ENCODE peak calls at places on chromosomes 7 and 10, in eight cellular contexts. A is suprapubic skin, Y is body of pancreas, G is WERI-Rb-1, M is keratinocyte, J is IMR-90, T is mammary epithelial cell, C is colonic mucosa. X is an unnamed sample.

GRCh38 chr7:20598479-20599419 is 16.7 kb upstream of the ABCB5 start:
- DNase-seq in C (no peak), G (no peak), M (peak), T (peak), A (no peak), Y (no peak), J (peak), X (peak)

GRCh38 chr7:14850039-14850438 is 52.5 kb downstream of the DGKB start:
- DNase-seq in G (no peak), T (no peak), C (no peak), M (no peak), J (peak), Y (no peak), A (no peak), X (no peak)

GRCh38 chr10:119644994-119645393 is 6.2 kb upstream of the BAG3 start:
- DNase-seq in G (no peak), A (no peak), M (no peak), Y (no peak), T (no peak), J (no peak), C (no peak), X (no peak)

GRCh38 chr7:40483630-40484029 is 348.8 kb downstream of the SUGCT start:
- DNase-seq in A (no peak), C (no peak), Y (no peak), M (no peak), G (no peak), T (no peak), J (no peak), X (no peak)

GRCh38 chr10:120607016-120607709 is 150.1 kb downstream of the PLPP4 start:
- DNase-seq in Y (no peak), C (no peak), J (peak), M (peak), T (peak), G (no peak), A (no peak), X (peak)

GRCh38 chr10:110947061-110947595 is 27.7 kb downstream of the SHOC2 start:
- DNase-seq in Y (no peak), J (peak), C (no peak), M (no peak), T (peak), G (no peak), A (no peak), X (peak)

GRCh38 chr7:13105209-13105608 is 417.8 kb downstream of the ARL4A start:
- DNase-seq in M (no peak), G (no peak), Y (no peak), T (no peak), A (no peak), J (no peak), C (no peak), X (no peak)

GRCh38 chr10:15348579-15348978 is 22.5 kb downstream of the FAM171A1 start:
- DNase-seq in G (no peak), A (no peak), M (no peak), C (no peak), T (no peak), Y (no peak), J (peak), X (peak)

GRCh38 chr7:18890134-18890533 is 227.3 kb downstream of the TWIST1 start:
- DNase-seq in Y (no peak), G (no peak), M (no peak), A (no peak), T (peak), C (no peak), J (peak), X (peak)

GRCh38 chr10:100660945-100661344 is 84.4 kb upstream of the PAX2 start:
- DNase-seq in M (no peak), A (no peak), Y (no peak), C (no peak), G (no peak), T (peak), J (no peak), X (no peak)

GRCh38 chr7:76303829-76304505 is 1.5 kb downstream of the HSPB1 start:
- DNase-seq in Y (peak), C (no peak), G (no peak), J (peak), T (peak), A (no peak), M (no peak), X (no peak)

GRCh38 chr10:12728569-12728968 is 272.9 kb downstream of the CCDC3 start:
- DNase-seq in A (no peak), Y (no peak), J (peak), G (peak), M (no peak), T (no peak), C (no peak), X (peak)

GRCh38 chr10:64449603-64450002 is 928.4 kb downstream of the REEP3 start:
- DNase-seq in G (no peak), T (no peak), M (no peak), C (no peak), J (no peak), Y (no peak), A (no peak), X (no peak)

GRCh38 chr10:47079177-47079580 is 168.0 kb downstream of the PTPN20 start:
- DNase-seq in A (no peak), T (no peak), J (peak), M (no peak), G (no peak), Y (no peak), C (no peak), X (no peak)

GRCh38 chr7:100561491-100562194 is 12.1 kb downstream of the SAP25 start:
- DNase-seq in C (no peak), T (no peak), A (no peak), G (no peak), M (no peak), Y (no peak), J (no peak), X (no peak)

GRCh38 chr10:70967591-70968588 is 79.5 kb upstream of the PCBD1 start:
- DNase-seq in Y (no peak), G (peak), C (no peak), J (peak), A (no peak), M (no peak), T (no peak), X (no peak)

GRCh38 chr10:121708921-121709625 is 110.8 kb upstream of the FGFR2 start:
- DNase-seq in J (no peak), C (no peak), M (no peak), T (no peak), A (no peak), Y (no peak), G (peak), X (no peak)

GRCh38 chr10:8663131-8663530 is 608.6 kb downstream of the GATA3 start:
- DNase-seq in C (no peak), G (no peak), Y (no peak), T (no peak), M (no peak), J (no peak), A (no peak), X (no peak)

GRCh38 chr7:67823345-67823744 is 826.7 kb downstream of the TYW1 start:
- DNase-seq in G (no peak), C (no peak), J (no peak), T (no peak), M (peak), A (no peak), Y (peak), X (peak)

GRCh38 chr10:131500892-131501291 is 189.4 kb upstream of the TCERG1L start:
- DNase-seq in T (no peak), A (no peak), M (no peak), C (no peak), G (no peak), J (no peak), Y (no peak), X (no peak)

GRCh38 chr10:36450385-36450784 is 675.0 kb upstream of the ANKRD30A start:
- DNase-seq in A (no peak), C (no peak), T (peak), M (no peak), G (no peak), Y (no peak), J (peak), X (peak)

GRCh38 chr10:21431799-21432198 is 93.7 kb downstream of the SKIDA1 start:
- DNase-seq in G (no peak), A (no peak), Y (no peak), M (no peak), J (no peak), T (no peak), C (no peak), X (no peak)

GRCh38 chr10:79344502-79345195 is 2.6 kb upstream of the PPIF start:
- DNase-seq in Y (peak), A (no peak), C (no peak), J (no peak), T (no peak), G (no peak), M (no peak), X (no peak)

GRCh38 chr10:113283189-113283588 is 269.7 kb upstream of the HABP2 start:
- DNase-seq in G (no peak), C (no peak), A (no peak), M (no peak), J (no peak), Y (no peak), T (no peak), X (no peak)
- TF ChIP-seq CTCF in G (peak), C (no peak), A (no peak), M (no peak), J (no peak), Y (no peak), T (no peak), X (no peak)

GRCh38 chr7:33157311-33157710 is 27.9 kb downstream of the BBS9 start:
- DNase-seq in J (peak), G (no peak), C (no peak), T (no peak), M (no peak), Y (no peak), A (no peak), X (peak)
- H3K4me3 ChIP-seq in J (no peak), G (no peak), C (no peak), T (no peak), M (no peak), Y (no peak), A (no peak), X (no peak)

GRCh38 chr10:116654816-116655215 is 34.1 kb downstream of the PNLIPRP2 start:
- DNase-seq in M (no peak), A (no peak), J (no peak), Y (no peak), G (peak), C (no peak), T (no peak), X (no peak)
- TF ChIP-seq CTCF in M (peak), A (no peak), J (no peak), Y (peak), G (peak), C (no peak), T (peak), X (peak)

GRCh38 chr7:128037081-128037480 is 5.8 kb upstream of the LRRC4 start:
- DNase-seq in T (no peak), G (peak), A (no peak), M (no peak), Y (no peak), J (no peak), C (no peak), X (no peak)
- H3K4me3 ChIP-seq in T (no peak), G (no peak), A (no peak), M (no peak), Y (no peak), J (no peak), C (no peak), X (no peak)

GRCh38 chr10:32445036-32445435 is 904 bp upstream of the CCDC7 start:
- DNase-seq in G (no peak), A (no peak), M (no peak), C (no peak), T (no peak), J (no peak), Y (no peak), X (no peak)

GRCh38 chr10:32446701-32447406 is 914 bp downstream of the CCDC7 start:
- DNase-seq in A (no peak), M (no peak), T (no peak), C (peak), G (no peak), J (peak), Y (no peak), X (peak)

DNA sequence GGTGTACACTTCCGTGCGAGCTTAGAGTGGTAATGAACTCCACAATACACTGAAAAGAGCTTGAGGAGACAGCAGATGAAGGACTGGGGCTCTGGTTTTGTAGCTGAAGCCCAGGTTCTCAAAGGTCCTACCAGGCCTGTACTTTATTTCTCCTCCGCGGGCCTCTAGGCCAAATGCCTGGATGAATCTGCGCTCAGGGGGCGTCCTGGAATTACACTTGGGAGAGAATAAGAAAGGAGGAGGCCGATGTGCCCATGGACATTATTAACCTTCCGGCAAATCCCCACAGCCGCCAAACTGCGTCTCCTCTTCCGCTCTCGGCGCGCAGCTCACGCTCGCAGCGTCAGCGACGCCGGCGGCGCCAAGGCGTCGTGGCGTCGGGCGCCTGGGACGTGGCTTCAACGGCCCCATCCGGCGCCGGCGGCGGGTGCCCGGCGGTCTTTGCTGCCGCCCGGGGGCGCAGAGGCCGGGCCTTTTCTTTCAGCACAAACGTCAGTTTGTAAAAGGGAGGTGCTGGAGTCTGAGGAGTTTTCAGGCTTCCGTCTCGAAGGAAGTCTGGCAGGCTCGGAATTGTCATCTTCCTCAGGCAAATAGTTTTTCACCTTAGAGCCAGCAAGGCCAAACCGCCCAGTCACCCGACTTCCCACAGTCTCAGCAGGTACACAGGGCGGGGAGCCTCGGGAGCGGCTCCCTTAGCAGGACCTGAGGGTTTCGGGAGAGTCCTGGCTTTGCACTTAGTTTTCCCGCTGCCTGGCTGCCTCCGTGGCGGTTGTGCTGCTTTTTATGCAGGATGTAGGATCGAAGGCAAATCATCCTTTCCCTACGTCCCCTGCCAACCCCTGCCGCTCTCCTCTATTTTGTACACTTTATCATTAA is at the start of gene CCDC7:
- DNase-seq in G (peak), M (peak), C (peak), A (peak), J (peak), T (peak), Y (peak), X (peak)
- TF ChIP-seq CTCF in G (no peak), M (no peak), C (peak), A (no peak), J (peak), T (peak), Y (peak), X (peak)

GRCh38 chr7:90952649-90952991 is 311.6 kb upstream of the FZD1 start:
- DNase-seq in Y (no peak), G (no peak), J (no peak), A (no peak), M (no peak), C (no peak), T (no peak), X (peak)

GRCh38 chr7:90958669-90959068 is 305.6 kb upstream of the FZD1 start:
- DNase-seq in J (peak), A (no peak), G (no peak), T (no peak), C (no peak), Y (no peak), M (no peak), X (peak)

GRCh38 chr7:90961037-90961725 is 303.1 kb upstream of the FZD1 start:
- DNase-seq in T (peak), M (no peak), Y (no peak), A (no peak), J (peak), C (no peak), G (no peak), X (no peak)

GRCh38 chr7:90955641-90956207 is 308.5 kb upstream of the FZD1 start:
- DNase-seq in M (no peak), G (peak), J (no peak), A (no peak), C (no peak), Y (no peak), T (no peak), X (no peak)

DNA sequence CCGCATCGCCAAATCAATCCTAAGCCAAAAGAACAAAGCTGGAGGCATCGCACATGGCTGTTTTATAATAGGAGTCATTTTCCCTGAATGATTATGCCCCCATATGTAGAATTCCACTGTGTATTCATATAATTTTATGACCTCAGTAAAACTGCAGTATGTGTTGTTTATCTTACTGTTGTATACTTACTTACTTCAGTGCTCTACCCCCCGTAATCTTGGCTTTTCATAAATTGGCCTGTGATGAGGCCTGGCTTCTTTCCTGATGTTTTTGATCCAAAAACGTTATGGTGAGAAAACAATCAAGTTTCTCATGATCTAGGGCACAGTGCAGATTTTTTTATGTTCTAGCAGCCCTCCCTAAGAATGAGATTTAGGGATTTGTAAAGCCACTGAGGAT is 306.4 kb upstream of the FZD1 start:
- DNase-seq in J (no peak), M (no peak), A (no peak), G (no peak), Y (no peak), C (no peak), T (no peak), X (no peak)
- H3K4me3 ChIP-seq in J (no peak), M (no peak), A (no peak), G (no peak), Y (no peak), C (no peak), T (no peak), X (no peak)

GRCh38 chr10:56823849-56824248 is 462.8 kb upstream of the ZWINT start:
- DNase-seq in Y (no peak), A (no peak), T (peak), G (peak), C (no peak), M (no peak), J (no peak), X (no peak)
- TF ChIP-seq CTCF in Y (no peak), A (no peak), T (peak), G (peak), C (no peak), M (peak), J (peak), X (no peak)

GRCh38 chr10:107919626-107920235 is 755.2 kb upstream of the SORCS1 start:
- DNase-seq in A (no peak), C (no peak), Y (no peak), G (peak), T (no peak), J (no peak), M (no peak), X (no peak)

GRCh38 chr10:107918171-107918570 is 753.7 kb upstream of the SORCS1 start:
- DNase-seq in M (no peak), Y (no peak), C (no peak), J (no peak), T (no peak), G (peak), A (no peak), X (no peak)

GRCh38 chr10:107914450-107915276 is 750.2 kb upstream of the SORCS1 start:
- DNase-seq in T (peak), C (peak), M (no peak), Y (peak), G (peak), J (no peak), A (no peak), X (peak)

GRCh38 chr10:107913317-107914294 is 749.1 kb upstream of the SORCS1 start:
- DNase-seq in T (no peak), G (peak), C (no peak), M (no peak), J (no peak), A (no peak), Y (no peak), X (no peak)

DNA sequence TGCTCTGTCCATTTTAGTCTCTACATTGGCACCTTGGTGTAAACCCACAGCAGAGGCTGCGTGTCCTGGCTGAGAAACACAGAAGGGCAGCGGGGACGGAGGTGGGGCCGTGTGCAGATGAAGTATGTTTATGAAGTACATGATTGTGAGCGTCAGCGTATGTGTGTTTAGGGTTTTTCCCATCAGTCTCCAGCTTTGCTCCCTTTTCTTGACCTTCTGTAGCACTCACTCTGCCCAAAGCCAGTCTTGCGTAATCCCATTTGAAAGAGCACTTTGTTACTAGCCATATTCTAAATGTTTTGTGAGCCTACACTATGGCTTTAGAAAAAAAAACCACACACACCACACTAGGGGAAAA is 750.8 kb upstream of the SORCS1 start:
- DNase-seq in Y (no peak), M (no peak), C (no peak), J (no peak), A (no peak), G (no peak), T (peak), X (peak)
- H3K4me3 ChIP-seq in Y (peak), M (no peak), C (peak), J (no peak), A (peak), G (peak), T (peak), X (peak)

DNA sequence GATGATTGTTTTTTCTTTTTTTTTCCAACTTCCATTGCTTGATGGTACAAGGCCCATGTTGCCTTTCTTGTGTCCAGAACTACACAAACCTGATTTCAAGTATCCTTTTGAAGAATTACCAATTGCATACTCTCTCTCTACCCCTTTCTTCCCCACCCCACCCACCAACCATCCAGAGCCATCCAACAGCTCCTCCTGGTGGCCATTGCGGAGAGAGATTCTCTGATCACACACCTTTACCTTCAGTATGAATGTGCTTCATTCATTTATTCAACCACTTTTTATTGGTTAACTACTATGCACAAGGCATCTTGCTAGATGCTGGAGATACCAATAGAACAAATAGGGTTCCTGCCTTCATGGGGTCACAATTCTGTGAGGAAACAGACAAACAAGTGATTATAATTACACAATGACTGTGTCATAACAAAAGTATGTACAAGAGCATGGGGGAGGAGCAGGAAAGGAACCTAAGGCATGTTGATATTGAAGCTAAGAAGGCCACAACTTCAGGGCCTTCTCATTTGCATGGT is 297.1 kb upstream of the LYZL1 start:
- DNase-seq in A (no peak), J (peak), Y (peak), C (peak), G (peak), M (no peak), T (peak), X (peak)
- TF ChIP-seq CTCF in A (peak), J (peak), Y (peak), C (peak), G (peak), M (peak), T (peak), X (peak)